ENCODE peak calls at places on chromosomes 13 and 19, in six cellular contexts. One of them, this sample, is unnamed.

GRCh38 chr19:38224014-38224862 is at the start of gene DPF1:
- DNase-seq in tibial artery: no peak
- DNase-seq in nephron progenitor cell: peak; percentile 91
- DNase-seq in HFFc6: peak; percentile 70
- DNase-seq in WTC11: peak; percentile 92
- DNase-seq in psoas muscle: no peak
- DNase-seq in this sample: peak; percentile 98

GRCh38 chr13:104327217-104327616 is 1261.0 kb upstream of the SLC10A2 start:
- DNase-seq in WTC11: no peak
- DNase-seq in tibial artery: no peak
- DNase-seq in HFFc6: no peak
- DNase-seq in psoas muscle: no peak
- DNase-seq in nephron progenitor cell: no peak
- DNase-seq in this sample: no peak

GRCh38 chr19:16618248-16618647 is 9.8 kb downstream of the MED26 start:
- DNase-seq in WTC11: no peak
- DNase-seq in tibial artery: no peak
- DNase-seq in psoas muscle: peak; percentile 17
- DNase-seq in nephron progenitor cell: no peak
- DNase-seq in HFFc6: no peak
- DNase-seq in this sample: no peak

GRCh38 chr19:19488041-19488874 is 27.1 kb downstream of the TSSK6 start:
- DNase-seq in HFFc6: no peak
- DNase-seq in WTC11: no peak
- DNase-seq in nephron progenitor cell: no peak
- DNase-seq in tibial artery: no peak
- DNase-seq in psoas muscle: peak; percentile 59
- DNase-seq in this sample: no peak

GRCh38 chr19:8302734-8303133 is 5.4 kb downstream of the CD320 start:
- DNase-seq in tibial artery: peak; percentile 17
- DNase-seq in nephron progenitor cell: no peak
- DNase-seq in WTC11: peak; percentile 5
- DNase-seq in psoas muscle: no peak
- DNase-seq in HFFc6: no peak
- DNase-seq in this sample: no peak

GRCh38 chr13:36244990-36245389 is 30.6 kb upstream of the SOHLH2 start:
- DNase-seq in psoas muscle: no peak
- DNase-seq in WTC11: no peak
- DNase-seq in HFFc6: no peak
- DNase-seq in nephron progenitor cell: no peak
- DNase-seq in tibial artery: no peak
- DNase-seq in this sample: no peak

GRCh38 chr13:101576452-101576851 is 124.0 kb downstream of the ITGBL1 start:
- DNase-seq in psoas muscle: no peak
- DNase-seq in nephron progenitor cell: no peak
- DNase-seq in HFFc6: no peak
- DNase-seq in tibial artery: no peak
- DNase-seq in WTC11: no peak
- DNase-seq in this sample: no peak

GRCh38 chr19:14059093-14059480 is 2.8 kb downstream of the PALM3 start:
- DNase-seq in tibial artery: no peak
- DNase-seq in nephron progenitor cell: peak; percentile 58
- DNase-seq in WTC11: peak; percentile 78
- DNase-seq in HFFc6: no peak
- DNase-seq in psoas muscle: no peak
- DNase-seq in this sample: peak; percentile 80

GRCh38 chr19:48290923-48291700 is 21.2 kb downstream of the ZNF114 start:
- DNase-seq in HFFc6: peak; percentile 64
- DNase-seq in nephron progenitor cell: peak; percentile 90
- DNase-seq in WTC11: peak; percentile 88
- DNase-seq in psoas muscle: peak; percentile 91
- DNase-seq in tibial artery: peak; percentile 85
- DNase-seq in this sample: peak; percentile 89

GRCh38 chr13:20585371-20585770 is 18.4 kb downstream of the IFT88 start:
- DNase-seq in HFFc6: no peak
- DNase-seq in tibial artery: no peak
- DNase-seq in psoas muscle: no peak
- DNase-seq in WTC11: no peak
- DNase-seq in nephron progenitor cell: no peak
- DNase-seq in this sample: no peak

GRCh38 chr13:102191951-102192461 is 209.8 kb downstream of the FGF14 start:
- DNase-seq in WTC11: no peak
- DNase-seq in HFFc6: no peak
- DNase-seq in psoas muscle: no peak
- DNase-seq in nephron progenitor cell: no peak
- DNase-seq in tibial artery: no peak
- DNase-seq in this sample: no peak

GRCh38 chr13:40377783-40378182 is 288.7 kb downstream of the FOXO1 start:
- DNase-seq in WTC11: no peak
- DNase-seq in psoas muscle: no peak
- DNase-seq in HFFc6: no peak
- DNase-seq in nephron progenitor cell: no peak
- DNase-seq in tibial artery: no peak
- DNase-seq in this sample: no peak

GRCh38 chr13:23794267-23795161 is 94.7 kb downstream of the MIPEP start:
- DNase-seq in nephron progenitor cell: no peak
- DNase-seq in WTC11: no peak
- DNase-seq in psoas muscle: no peak
- DNase-seq in HFFc6: peak; percentile 62
- DNase-seq in tibial artery: no peak
- DNase-seq in this sample: no peak

GRCh38 chr19:18951721-18952281 is 10.8 kb upstream of the HOMER3 start:
- DNase-seq in psoas muscle: no peak
- DNase-seq in HFFc6: peak; percentile 94
- DNase-seq in WTC11: no peak
- DNase-seq in nephron progenitor cell: no peak
- DNase-seq in tibial artery: no peak
- DNase-seq in this sample: no peak

GRCh38 chr19:23440791-23441190 is 45.5 kb upstream of the ZNF91 start:
- DNase-seq in tibial artery: no peak
- DNase-seq in psoas muscle: no peak
- DNase-seq in nephron progenitor cell: peak; percentile 10
- DNase-seq in WTC11: peak; percentile 66
- DNase-seq in HFFc6: no peak
- DNase-seq in this sample: peak; percentile 35

GRCh38 chr13:108408670-108409069 is 139.2 kb downstream of the TNFSF13B start:
- DNase-seq in HFFc6: no peak
- DNase-seq in psoas muscle: no peak
- DNase-seq in WTC11: no peak
- DNase-seq in tibial artery: no peak
- DNase-seq in nephron progenitor cell: no peak
- DNase-seq in this sample: no peak

GRCh38 chr13:112112534-112113276 is 45.8 kb downstream of the SOX1 start:
- DNase-seq in HFFc6: no peak
- DNase-seq in tibial artery: no peak
- DNase-seq in nephron progenitor cell: no peak
- DNase-seq in psoas muscle: no peak
- DNase-seq in WTC11: no peak
- DNase-seq in this sample: no peak

GRCh38 chr13:112583592-112584277 is 4.2 kb downstream of the TUBGCP3 start:
- DNase-seq in tibial artery: no peak
- DNase-seq in WTC11: no peak
- DNase-seq in nephron progenitor cell: no peak
- DNase-seq in HFFc6: no peak
- DNase-seq in psoas muscle: no peak
- DNase-seq in this sample: no peak

GRCh38 chr19:6712231-6712630 is 8.2 kb downstream of the C3 start:
- DNase-seq in psoas muscle: peak; percentile 23
- DNase-seq in nephron progenitor cell: no peak
- DNase-seq in WTC11: no peak
- DNase-seq in tibial artery: no peak
- DNase-seq in HFFc6: no peak
- DNase-seq in this sample: peak; percentile 22

GRCh38 chr13:45575830-45576180 is 39.7 kb downstream of the ERICH6B start:
- DNase-seq in tibial artery: no peak
- DNase-seq in HFFc6: no peak
- DNase-seq in nephron progenitor cell: no peak
- DNase-seq in WTC11: no peak
- DNase-seq in psoas muscle: no peak
- DNase-seq in this sample: no peak

GRCh38 chr19:56103027-56103614 is 18.0 kb downstream of the ZNF787 start:
- DNase-seq in psoas muscle: no peak
- DNase-seq in HFFc6: no peak
- DNase-seq in nephron progenitor cell: no peak
- DNase-seq in tibial artery: no peak
- DNase-seq in WTC11: no peak
- DNase-seq in this sample: no peak

GRCh38 chr19:13060233-13060963 is 42.3 kb downstream of the LYL1 start:
- DNase-seq in psoas muscle: no peak
- DNase-seq in nephron progenitor cell: no peak
- DNase-seq in HFFc6: peak; percentile 33
- DNase-seq in tibial artery: peak; percentile 90
- DNase-seq in WTC11: no peak
- DNase-seq in this sample: no peak

GRCh38 chr19:46180701-46181385 is 32.8 kb downstream of the IGFL2 start:
- DNase-seq in WTC11: no peak
- DNase-seq in psoas muscle: no peak
- DNase-seq in HFFc6: peak; percentile 54
- DNase-seq in tibial artery: peak; percentile 27
- DNase-seq in nephron progenitor cell: no peak
- DNase-seq in this sample: no peak

GRCh38 chr13:38826182-38826813 is 139.4 kb downstream of the FREM2 start:
- DNase-seq in nephron progenitor cell: no peak
- DNase-seq in tibial artery: no peak
- DNase-seq in psoas muscle: no peak
- DNase-seq in WTC11: no peak
- DNase-seq in HFFc6: no peak
- DNase-seq in this sample: no peak

This sample was measured in D341Med.